ENCODE peak calls at places on chromosomes 5 and 9, in nine cellular contexts. One of them, this sample, is unnamed.

GRCh38 chr5:56110646-56111403 is 116.1 kb upstream of the IL6ST start:
- DNase-seq in thoracic aorta: no peak
- DNase-seq in GM13976: no peak
- DNase-seq in heart left ventricle: no peak
- DNase-seq in activated B cell treated with CpG ODN at 0.5 μM for 24 hours: no peak
- DNase-seq in H1: no peak
- DNase-seq in WTC11: no peak
- DNase-seq in HFF-Myc: no peak
- DNase-seq in ovary: no peak
- DNase-seq in this sample: no peak

GRCh38 chr5:167855818-167856217 is 435.6 kb upstream of the WWC1 start:
- DNase-seq in heart left ventricle: no peak
- DNase-seq in GM13976: no peak
- DNase-seq in WTC11: no peak
- DNase-seq in ovary: no peak
- DNase-seq in HFF-Myc: no peak
- DNase-seq in thoracic aorta: no peak
- DNase-seq in H1: no peak
- DNase-seq in activated B cell treated with CpG ODN at 0.5 μM for 24 hours: no peak
- DNase-seq in this sample: no peak

GRCh38 chr9:25861416-25861815 is 183.2 kb upstream of the TUSC1 start:
- DNase-seq in ovary: no peak
- DNase-seq in WTC11: no peak
- DNase-seq in activated B cell treated with CpG ODN at 0.5 μM for 24 hours: no peak
- DNase-seq in heart left ventricle: no peak
- DNase-seq in HFF-Myc: no peak
- DNase-seq in H1: no peak
- DNase-seq in GM13976: no peak
- DNase-seq in thoracic aorta: no peak
- DNase-seq in this sample: no peak

GRCh38 chr5:154850255-154851062 is at the start of gene FAXDC2:
- DNase-seq in ovary: peak; percentile 82
- DNase-seq in heart left ventricle: peak; percentile 87
- DNase-seq in H1: peak; percentile 68
- DNase-seq in GM13976: peak; percentile 50
- DNase-seq in activated B cell treated with CpG ODN at 0.5 μM for 24 hours: no peak
- DNase-seq in WTC11: peak; percentile 50
- DNase-seq in thoracic aorta: peak; percentile 55
- DNase-seq in HFF-Myc: peak; percentile 80
- DNase-seq in this sample: no peak

GRCh38 chr9:133740891-133741290 is 2.7 kb upstream of the SARDH start:
- DNase-seq in H1: no peak
- DNase-seq in HFF-Myc: no peak
- DNase-seq in ovary: no peak
- DNase-seq in heart left ventricle: no peak
- DNase-seq in thoracic aorta: no peak
- DNase-seq in GM13976: no peak
- DNase-seq in activated B cell treated with CpG ODN at 0.5 μM for 24 hours: no peak
- DNase-seq in WTC11: no peak
- DNase-seq in this sample: no peak

GRCh38 chr9:93660647-93661046 is 84.3 kb downstream of the PHF2 start:
- DNase-seq in activated B cell treated with CpG ODN at 0.5 μM for 24 hours: no peak
- DNase-seq in heart left ventricle: no peak
- DNase-seq in ovary: no peak
- DNase-seq in GM13976: no peak
- DNase-seq in H1: no peak
- DNase-seq in WTC11: peak; percentile 7
- DNase-seq in thoracic aorta: no peak
- DNase-seq in HFF-Myc: no peak
- DNase-seq in this sample: no peak

GRCh38 chr5:76104027-76104426 is 20.8 kb downstream of the SV2C start:
- DNase-seq in activated B cell treated with CpG ODN at 0.5 μM for 24 hours: no peak
- DNase-seq in ovary: peak; percentile 16
- DNase-seq in WTC11: peak; percentile 65
- DNase-seq in GM13976: no peak
- DNase-seq in HFF-Myc: peak; percentile 4
- DNase-seq in heart left ventricle: no peak
- DNase-seq in H1: peak; percentile 79
- DNase-seq in thoracic aorta: no peak
- DNase-seq in this sample: no peak

GRCh38 chr9:14277202-14277601 is 36.7 kb downstream of the NFIB start:
- DNase-seq in thoracic aorta: no peak
- DNase-seq in heart left ventricle: peak; percentile 39
- DNase-seq in H1: no peak
- DNase-seq in GM13976: no peak
- DNase-seq in ovary: peak; percentile 27
- DNase-seq in WTC11: no peak
- DNase-seq in activated B cell treated with CpG ODN at 0.5 μM for 24 hours: no peak
- DNase-seq in HFF-Myc: no peak
- DNase-seq in this sample: no peak

GRCh38 chr9:959914-960313 is 16.5 kb upstream of the DMRT3 start:
- DNase-seq in WTC11: no peak
- DNase-seq in ovary: no peak
- DNase-seq in H1: no peak
- DNase-seq in heart left ventricle: no peak
- DNase-seq in activated B cell treated with CpG ODN at 0.5 μM for 24 hours: no peak
- DNase-seq in HFF-Myc: no peak
- DNase-seq in GM13976: no peak
- DNase-seq in thoracic aorta: no peak
- DNase-seq in this sample: no peak

GRCh38 chr9:72721086-72721485 is 199.7 kb downstream of the TMC1 start:
- DNase-seq in activated B cell treated with CpG ODN at 0.5 μM for 24 hours: no peak
- DNase-seq in WTC11: no peak
- DNase-seq in thoracic aorta: no peak
- DNase-seq in ovary: no peak
- DNase-seq in GM13976: no peak
- DNase-seq in H1: no peak
- DNase-seq in heart left ventricle: no peak
- DNase-seq in HFF-Myc: no peak
- DNase-seq in this sample: no peak

DNA sequence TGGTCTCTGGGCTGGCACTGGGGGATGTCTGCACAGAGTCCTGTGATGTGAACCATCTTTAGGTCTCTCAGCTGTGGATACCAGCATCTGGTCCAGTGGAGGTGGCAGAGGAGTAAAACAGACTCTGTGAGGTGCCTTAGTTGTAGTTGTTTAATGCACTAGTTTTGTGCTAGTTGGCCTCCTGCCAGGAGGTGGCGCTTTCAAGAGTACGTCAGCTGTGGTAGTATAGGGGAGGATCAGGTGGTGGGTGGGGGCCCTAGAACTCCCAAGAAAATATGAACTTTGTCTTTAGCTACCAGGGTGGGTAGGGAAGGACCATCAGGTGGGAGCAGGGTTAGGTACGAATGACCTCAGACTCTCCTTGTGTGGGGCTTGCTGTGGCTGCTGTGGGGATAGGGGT is 197.1 kb downstream of the TMC1 start:
- DNase-seq in H1: peak; percentile 59
- DNase-seq in heart left ventricle: no peak
- DNase-seq in WTC11: no peak
- DNase-seq in thoracic aorta: no peak
- DNase-seq in activated B cell treated with CpG ODN at 0.5 μM for 24 hours: no peak
- DNase-seq in GM13976: no peak
- DNase-seq in ovary: no peak
- DNase-seq in HFF-Myc: no peak
- DNase-seq in this sample: no peak
- TF ChIP-seq CTCF in H1: peak; percentile 24
- TF ChIP-seq CTCF in heart left ventricle: no peak
- TF ChIP-seq CTCF in WTC11: no peak
- TF ChIP-seq CTCF in thoracic aorta: no peak
- TF ChIP-seq CTCF in activated B cell treated with CpG ODN at 0.5 μM for 24 hours: no peak
- TF ChIP-seq CTCF in GM13976: no peak
- TF ChIP-seq CTCF in ovary: no peak
- TF ChIP-seq CTCF in HFF-Myc: no peak
- TF ChIP-seq CTCF in this sample: peak; percentile 21

GRCh38 chr5:134437340-134438267 is 25.9 kb upstream of the CDKN2AIPNL start:
- DNase-seq in thoracic aorta: no peak
- DNase-seq in ovary: no peak
- DNase-seq in GM13976: no peak
- DNase-seq in H1: no peak
- DNase-seq in activated B cell treated with CpG ODN at 0.5 μM for 24 hours: no peak
- DNase-seq in heart left ventricle: no peak
- DNase-seq in HFF-Myc: no peak
- DNase-seq in WTC11: no peak
- DNase-seq in this sample: no peak

GRCh38 chr5:134438268-134438622 is 26.6 kb upstream of the CDKN2AIPNL start:
- DNase-seq in HFF-Myc: no peak
- DNase-seq in WTC11: no peak
- DNase-seq in thoracic aorta: no peak
- DNase-seq in GM13976: no peak
- DNase-seq in H1: no peak
- DNase-seq in heart left ventricle: no peak
- DNase-seq in activated B cell treated with CpG ODN at 0.5 μM for 24 hours: no peak
- DNase-seq in ovary: no peak
- DNase-seq in this sample: no peak

GRCh38 chr5:134438641-134439621 is 27.2 kb upstream of the CDKN2AIPNL start:
- DNase-seq in GM13976: no peak
- DNase-seq in ovary: peak; percentile 83
- DNase-seq in H1: no peak
- DNase-seq in WTC11: peak; percentile 56
- DNase-seq in activated B cell treated with CpG ODN at 0.5 μM for 24 hours: no peak
- DNase-seq in thoracic aorta: no peak
- DNase-seq in heart left ventricle: peak; percentile 82
- DNase-seq in HFF-Myc: peak; percentile 63
- DNase-seq in this sample: no peak

GRCh38 chr5:134435525-134435924 is 23.8 kb upstream of the CDKN2AIPNL start:
- DNase-seq in HFF-Myc: no peak
- DNase-seq in WTC11: no peak
- DNase-seq in thoracic aorta: no peak
- DNase-seq in ovary: no peak
- DNase-seq in heart left ventricle: no peak
- DNase-seq in GM13976: no peak
- DNase-seq in H1: no peak
- DNase-seq in activated B cell treated with CpG ODN at 0.5 μM for 24 hours: no peak
- DNase-seq in this sample: no peak

GRCh38 chr5:134436523-134437339 is 25.1 kb upstream of the CDKN2AIPNL start:
- DNase-seq in activated B cell treated with CpG ODN at 0.5 μM for 24 hours: peak; percentile 64
- DNase-seq in WTC11: no peak
- DNase-seq in heart left ventricle: peak; percentile 73
- DNase-seq in ovary: no peak
- DNase-seq in HFF-Myc: no peak
- DNase-seq in thoracic aorta: no peak
- DNase-seq in H1: no peak
- DNase-seq in GM13976: peak; percentile 77
- DNase-seq in this sample: peak; percentile 62
- TF ChIP-seq CTCF in activated B cell treated with CpG ODN at 0.5 μM for 24 hours: no peak
- TF ChIP-seq CTCF in WTC11: no peak
- TF ChIP-seq CTCF in heart left ventricle: no peak
- TF ChIP-seq CTCF in ovary: no peak
- TF ChIP-seq CTCF in HFF-Myc: no peak
- TF ChIP-seq CTCF in thoracic aorta: no peak
- TF ChIP-seq CTCF in H1: no peak
- TF ChIP-seq CTCF in GM13976: no peak
- TF ChIP-seq CTCF in this sample: no peak

GRCh38 chr5:71883745-71884103 is 164.6 kb downstream of the CARTPT start:
- DNase-seq in GM13976: no peak
- DNase-seq in ovary: no peak
- DNase-seq in thoracic aorta: no peak
- DNase-seq in H1: no peak
- DNase-seq in activated B cell treated with CpG ODN at 0.5 μM for 24 hours: no peak
- DNase-seq in HFF-Myc: no peak
- DNase-seq in heart left ventricle: peak; percentile 58
- DNase-seq in WTC11: no peak
- DNase-seq in this sample: no peak

GRCh38 chr5:71884926-71885325 is 165.9 kb downstream of the CARTPT start:
- DNase-seq in H1: no peak
- DNase-seq in HFF-Myc: no peak
- DNase-seq in ovary: no peak
- DNase-seq in WTC11: no peak
- DNase-seq in heart left ventricle: no peak
- DNase-seq in thoracic aorta: no peak
- DNase-seq in GM13976: no peak
- DNase-seq in activated B cell treated with CpG ODN at 0.5 μM for 24 hours: no peak
- DNase-seq in this sample: no peak

GRCh38 chr5:71880531-71880930 is 161.5 kb downstream of the CARTPT start:
- DNase-seq in WTC11: no peak
- DNase-seq in activated B cell treated with CpG ODN at 0.5 μM for 24 hours: no peak
- DNase-seq in GM13976: no peak
- DNase-seq in ovary: no peak
- DNase-seq in heart left ventricle: no peak
- DNase-seq in thoracic aorta: no peak
- DNase-seq in H1: no peak
- DNase-seq in HFF-Myc: no peak
- DNase-seq in this sample: no peak

GRCh38 chr5:71887680-71888079 is 168.6 kb downstream of the CARTPT start:
- DNase-seq in ovary: no peak
- DNase-seq in heart left ventricle: no peak
- DNase-seq in activated B cell treated with CpG ODN at 0.5 μM for 24 hours: no peak
- DNase-seq in thoracic aorta: no peak
- DNase-seq in WTC11: no peak
- DNase-seq in GM13976: peak; percentile 78
- DNase-seq in H1: no peak
- DNase-seq in HFF-Myc: peak; percentile 53
- DNase-seq in this sample: peak; percentile 70

DNA sequence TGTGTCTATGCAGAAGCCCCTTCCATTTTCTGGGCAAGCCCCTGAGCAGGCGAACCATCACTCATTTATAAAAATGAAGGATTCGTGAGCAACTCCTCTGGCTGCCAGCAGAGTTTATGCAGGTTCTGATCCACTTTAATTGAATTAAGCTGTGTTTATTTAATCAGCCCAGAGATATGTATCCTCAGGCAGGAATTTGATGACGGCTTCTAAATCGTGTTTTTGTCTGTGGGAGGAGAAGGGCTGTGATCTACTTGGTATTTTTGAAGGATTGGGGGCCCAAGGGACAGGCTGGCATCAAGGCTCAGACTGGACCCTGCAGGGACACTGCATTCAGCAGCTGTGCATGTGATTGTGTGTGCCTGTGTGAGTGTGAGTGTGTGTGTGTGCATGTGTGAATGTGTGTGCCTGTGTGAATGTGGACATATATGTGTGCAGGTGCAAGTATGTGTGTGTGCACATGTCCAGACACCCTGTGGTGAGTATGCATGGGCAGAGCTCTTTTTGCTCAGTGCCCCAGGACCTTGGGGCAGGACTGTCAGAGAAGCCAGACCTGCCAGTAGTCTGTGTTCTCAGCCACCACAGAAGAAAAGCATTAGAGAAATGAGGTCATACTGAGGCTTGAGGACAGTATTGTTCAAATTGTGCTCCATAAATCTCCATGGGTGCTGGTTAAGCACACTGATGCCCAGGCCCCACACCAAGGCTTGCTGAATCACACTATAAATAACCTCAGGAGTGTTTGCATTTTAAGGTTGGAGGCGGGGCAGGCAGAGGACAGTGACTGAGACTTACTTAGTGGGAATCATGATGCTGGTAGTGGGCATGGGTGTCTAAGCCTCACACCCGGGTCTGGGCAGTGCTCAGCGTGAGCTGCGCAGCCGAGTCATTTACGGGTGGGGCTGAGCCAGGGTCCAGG is 164.0 kb downstream of the CARTPT start:
- DNase-seq in thoracic aorta: no peak
- DNase-seq in HFF-Myc: no peak
- DNase-seq in ovary: no peak
- DNase-seq in GM13976: no peak
- DNase-seq in heart left ventricle: peak; percentile 54
- DNase-seq in H1: no peak
- DNase-seq in activated B cell treated with CpG ODN at 0.5 μM for 24 hours: no peak
- DNase-seq in WTC11: no peak
- DNase-seq in this sample: no peak
- TF ChIP-seq CTCF in thoracic aorta: no peak
- TF ChIP-seq CTCF in HFF-Myc: no peak
- TF ChIP-seq CTCF in ovary: no peak
- TF ChIP-seq CTCF in GM13976: no peak
- TF ChIP-seq CTCF in heart left ventricle: no peak
- TF ChIP-seq CTCF in H1: no peak
- TF ChIP-seq CTCF in activated B cell treated with CpG ODN at 0.5 μM for 24 hours: no peak
- TF ChIP-seq CTCF in WTC11: no peak
- TF ChIP-seq CTCF in this sample: no peak

GRCh38 chr5:177459357-177459756 is 12.7 kb downstream of the PRR7 start:
- DNase-seq in WTC11: no peak
- DNase-seq in activated B cell treated with CpG ODN at 0.5 μM for 24 hours: no peak
- DNase-seq in HFF-Myc: no peak
- DNase-seq in thoracic aorta: no peak
- DNase-seq in GM13976: no peak
- DNase-seq in H1: no peak
- DNase-seq in ovary: no peak
- DNase-seq in heart left ventricle: no peak
- DNase-seq in this sample: no peak
- TF ChIP-seq CTCF in WTC11: no peak
- TF ChIP-seq CTCF in activated B cell treated with CpG ODN at 0.5 μM for 24 hours: no peak
- TF ChIP-seq CTCF in HFF-Myc: no peak
- TF ChIP-seq CTCF in thoracic aorta: no peak
- TF ChIP-seq CTCF in GM13976: no peak
- TF ChIP-seq CTCF in H1: no peak
- TF ChIP-seq CTCF in ovary: no peak
- TF ChIP-seq CTCF in heart left ventricle: no peak
- TF ChIP-seq CTCF in this sample: no peak

This sample was measured in GM13977.